ENCODE peak calls at places on chromosomes 13 and 19, in ten cellular contexts. R is AML-193; G is fibroblast of the conjunctiva; X is M059J; C is stimulated activated CD8-positive, alpha-beta memory T cell treated with anti-CD3 and anti-CD28 coated beads, Interleukin-7, amount 100 ng/mL, for 1 hour; E is GM18507; D is C1 segment of cervical spinal cord; N is EH; F is NCI-H2081; M is central memory CD8-positive, alpha-beta T cell. W is an unnamed sample.

GRCh38 chr19:13958043-13958442 is 5.7 kb downstream of the DCAF15 start:
- DNase-seq in C (no peak), M (no peak), R (no peak), X (no peak), E (no peak), F (no peak), N (no peak), G (no peak), D (no peak), W (no peak)

GRCh38 chr13:30872685-30873443 is 33.2 kb upstream of the MEDAG start:
- DNase-seq in X (peak; percentile 96), M (no peak), C (no peak), G (peak; percentile 75), F (no peak), D (peak; percentile 6), N (peak; percentile 90), R (peak; percentile 37), E (no peak), W (peak; percentile 92)

GRCh38 chr19:38733493-38734175 is 10.6 kb downstream of the CAPN12 start:
- DNase-seq in D (no peak), M (no peak), E (no peak), F (no peak), N (peak; percentile 62), G (no peak), X (peak; percentile 55), R (peak; percentile 3), C (no peak), W (no peak)

GRCh38 chr13:70723732-70724131 is 615.5 kb upstream of the KLHL1 start:
- DNase-seq in N (no peak), F (peak; percentile 30), M (no peak), X (no peak), D (no peak), G (no peak), E (no peak), C (no peak), R (peak; percentile 67), W (no peak)

GRCh38 chr13:79749985-79750551 is 269.1 kb downstream of the NDFIP2 start:
- DNase-seq in C (no peak), G (peak; percentile 95), D (no peak), X (peak; percentile 88), F (no peak), R (no peak), E (no peak), M (no peak), N (peak; percentile 99), W (peak; percentile 99)

GRCh38 chr19:7408251-7408650 is 59.5 kb downstream of the ARHGEF18 start:
- DNase-seq in D (no peak), C (no peak), R (no peak), X (no peak), M (no peak), N (no peak), F (no peak), E (no peak), G (no peak), W (no peak)

GRCh38 chr19:14746891-14747290 is 31.5 kb downstream of the ADGRE2 start:
- DNase-seq in F (no peak), X (no peak), D (no peak), N (no peak), C (no peak), G (no peak), R (no peak), M (no peak), E (no peak), W (no peak)

GRCh38 chr13:113951246-113951999 is 22.5 kb downstream of the C13orf46 start:
- DNase-seq in X (no peak), F (no peak), E (peak; percentile 75), R (peak; percentile 34), M (no peak), D (peak; percentile 64), G (peak; percentile 63), C (no peak), N (peak; percentile 83), W (peak; percentile 69)

GRCh38 chr13:62556973-62557372 is 1141.3 kb upstream of the PCDH20 start:
- DNase-seq in D (no peak), E (no peak), M (no peak), G (no peak), R (no peak), C (no peak), F (no peak), N (no peak), X (no peak), W (no peak)

GRCh38 chr13:42174344-42175162 is 97.4 kb upstream of the AKAP11 start:
- DNase-seq in N (peak; percentile 65), R (no peak), C (no peak), E (no peak), G (no peak), M (no peak), X (peak; percentile 81), D (no peak), F (no peak), W (peak; percentile 11)

GRCh38 chr19:31418055-31418454 is 68.8 kb upstream of the TSHZ3 start:
- DNase-seq in M (no peak), G (no peak), R (no peak), E (no peak), C (no peak), X (no peak), N (no peak), D (no peak), F (no peak), W (no peak)

GRCh38 chr13:48159436-48160225 is 64.7 kb upstream of the MED4 start:
- DNase-seq in E (no peak), N (no peak), X (peak; percentile 56), R (no peak), G (no peak), D (no peak), M (no peak), C (no peak), F (no peak), W (peak; percentile 17)

GRCh38 chr19:41886761-41887710 is 4.1 kb downstream of the ARHGEF1 start:
- DNase-seq in G (no peak), M (peak; percentile 58), C (peak; percentile 47), X (peak; percentile 9), D (no peak), R (no peak), N (peak; percentile 21), E (no peak), F (no peak), W (no peak)

GRCh38 chr13:51225034-51225433 is 2.8 kb downstream of the FAM124A start:
- DNase-seq in D (no peak), G (no peak), M (no peak), X (no peak), N (no peak), R (peak; percentile 84), F (no peak), E (no peak), C (no peak), W (peak; percentile 17)

GRCh38 chr19:50794778-50795664 is 4.8 kb downstream of the ACP4 start:
- DNase-seq in N (no peak), E (no peak), C (no peak), X (peak; percentile 51), M (no peak), F (peak; percentile 41), D (no peak), R (no peak), G (no peak), W (no peak)

GRCh38 chr13:53201454-53202225 is 173.0 kb downstream of the OLFM4 start:
- DNase-seq in R (no peak), F (no peak), G (no peak), C (no peak), M (no peak), N (no peak), D (no peak), E (no peak), X (no peak), W (no peak)

GRCh38 chr13:83182845-83183244 is 699.4 kb downstream of the SLITRK1 start:
- DNase-seq in N (no peak), C (no peak), R (no peak), M (no peak), G (no peak), F (no peak), D (no peak), E (no peak), X (no peak), W (no peak)

GRCh38 chr13:73835138-73835721 is 299.0 kb downstream of the KLF12 start:
- DNase-seq in X (peak; percentile 59), F (peak; percentile 45), D (no peak), E (peak; percentile 18), R (peak; percentile 55), N (peak; percentile 63), G (peak; percentile 28), C (no peak), M (no peak), W (peak; percentile 66)

GRCh38 chr13:104315606-104316005 is 1249.4 kb upstream of the SLC10A2 start:
- DNase-seq in N (peak; percentile 69), R (no peak), C (no peak), E (no peak), X (peak; percentile 90), D (no peak), M (no peak), F (no peak), G (peak; percentile 53), W (peak; percentile 73)

GRCh38 chr19:17811681-17812080 is 9.6 kb downstream of the INSL3 start:
- DNase-seq in R (no peak), E (no peak), D (no peak), M (no peak), C (no peak), G (no peak), F (no peak), N (no peak), X (no peak), W (no peak)

GRCh38 chr19:38298841-38299680 is 5.0 kb upstream of the C19orf33 start:
- DNase-seq in N (peak; percentile 47), G (no peak), R (no peak), E (no peak), M (no peak), D (no peak), C (no peak), X (peak; percentile 65), F (no peak), W (peak; percentile 58)

GRCh38 chr19:43618921-43619261 is 538 bp downstream of the ZNF428 start:
- DNase-seq in C (no peak), D (no peak), N (no peak), X (no peak), M (no peak), R (peak; percentile 54), E (no peak), G (no peak), F (peak; percentile 73), W (peak; percentile 37)

GRCh38 chr13:99984463-99985242 is 3.1 kb downstream of the ZIC2 start:
- DNase-seq in M (no peak), E (no peak), R (no peak), X (no peak), C (no peak), D (no peak), F (peak; percentile 62), N (no peak), G (no peak), W (no peak)

GRCh38 chr19:13881692-13882418 is 4.9 kb downstream of the NANOS3 start:
- DNase-seq in D (peak; percentile 39), R (peak; percentile 26), F (no peak), C (no peak), G (no peak), M (no peak), X (peak; percentile 57), E (no peak), N (peak; percentile 75), W (peak; percentile 23)

W was measured in fibroblast of the aortic adventitia.